ENCODE peak calls at places on chromosomes 3 and 15, in five cellular contexts. One of them, this sample, is unnamed.

GRCh38 chr3:129224984-129225393 is 24.4 kb upstream of the COPG1 start:
- DNase-seq in endothelial cell: peak
- DNase-seq in right atrium auricular region: peak
- DNase-seq in coronary artery: peak
- DNase-seq in PC-3: peak
- DNase-seq in this sample: peak

GRCh38 chr15:101710806-101711205 is 13.5 kb downstream of the TARS3 start:
- DNase-seq in PC-3: no peak
- DNase-seq in coronary artery: no peak
- DNase-seq in right atrium auricular region: no peak
- DNase-seq in endothelial cell: no peak
- DNase-seq in this sample: no peak

GRCh38 chr3:128170866-128171516 is 17.7 kb downstream of the EEFSEC start:
- DNase-seq in right atrium auricular region: peak
- DNase-seq in coronary artery: no peak
- DNase-seq in endothelial cell: peak
- DNase-seq in PC-3: peak
- DNase-seq in this sample: no peak

GRCh38 chr3:125322166-125322565 is 53.0 kb downstream of the ZNF148 start:
- DNase-seq in coronary artery: no peak
- DNase-seq in right atrium auricular region: no peak
- DNase-seq in PC-3: peak
- DNase-seq in endothelial cell: no peak
- DNase-seq in this sample: no peak

GRCh38 chr15:74954515-74954914 is 2.1 kb downstream of the RPP25 start:
- DNase-seq in coronary artery: no peak
- DNase-seq in PC-3: no peak
- DNase-seq in right atrium auricular region: no peak
- DNase-seq in endothelial cell: peak
- DNase-seq in this sample: no peak

GRCh38 chr15:68368731-68369435 is 63.1 kb downstream of the ITGA11 start:
- DNase-seq in endothelial cell: no peak
- DNase-seq in PC-3: no peak
- DNase-seq in right atrium auricular region: no peak
- DNase-seq in coronary artery: no peak
- DNase-seq in this sample: no peak

GRCh38 chr3:70970952-70971351 is 612.6 kb downstream of the FOXP1 start:
- DNase-seq in coronary artery: no peak
- DNase-seq in PC-3: no peak
- DNase-seq in endothelial cell: no peak
- DNase-seq in right atrium auricular region: no peak
- DNase-seq in this sample: no peak

GRCh38 chr3:140552403-140552802 is 125.5 kb upstream of the TRIM42 start:
- DNase-seq in right atrium auricular region: no peak
- DNase-seq in PC-3: no peak
- DNase-seq in coronary artery: peak
- DNase-seq in endothelial cell: no peak
- DNase-seq in this sample: no peak

GRCh38 chr3:101104334-101104733 is 111.1 kb upstream of the ABI3BP start:
- DNase-seq in coronary artery: no peak
- DNase-seq in endothelial cell: no peak
- DNase-seq in PC-3: no peak
- DNase-seq in right atrium auricular region: no peak
- DNase-seq in this sample: no peak

GRCh38 chr3:50213383-50213782 is 8.3 kb downstream of the SLC38A3 start:
- DNase-seq in PC-3: no peak
- DNase-seq in coronary artery: no peak
- DNase-seq in right atrium auricular region: no peak
- DNase-seq in endothelial cell: no peak
- DNase-seq in this sample: no peak

GRCh38 chr15:63231717-63232116 is 42.3 kb downstream of the RAB8B start:
- DNase-seq in right atrium auricular region: no peak
- DNase-seq in coronary artery: no peak
- DNase-seq in endothelial cell: no peak
- DNase-seq in PC-3: no peak
- DNase-seq in this sample: no peak

GRCh38 chr15:33021806-33022389 is 172.6 kb downstream of the FMN1 start:
- DNase-seq in coronary artery: no peak
- DNase-seq in right atrium auricular region: no peak
- DNase-seq in endothelial cell: peak
- DNase-seq in PC-3: peak
- DNase-seq in this sample: no peak

GRCh38 chr15:91268510-91268909 is 168.5 kb downstream of the SV2B start:
- DNase-seq in right atrium auricular region: no peak
- DNase-seq in PC-3: no peak
- DNase-seq in endothelial cell: peak
- DNase-seq in coronary artery: no peak
- DNase-seq in this sample: peak

GRCh38 chr15:50577492-50577891 is 31.0 kb upstream of the USP50 start:
- DNase-seq in endothelial cell: no peak
- DNase-seq in coronary artery: no peak
- DNase-seq in PC-3: no peak
- DNase-seq in right atrium auricular region: no peak
- DNase-seq in this sample: no peak

GRCh38 chr3:108131105-108131794 is 40.4 kb upstream of the CD47 start:
- DNase-seq in coronary artery: no peak
- DNase-seq in PC-3: peak
- DNase-seq in endothelial cell: no peak
- DNase-seq in right atrium auricular region: no peak
- DNase-seq in this sample: no peak

GRCh38 chr15:76328962-76329361 is 7.6 kb upstream of the ISL2 start:
- DNase-seq in endothelial cell: no peak
- DNase-seq in PC-3: peak
- DNase-seq in coronary artery: no peak
- DNase-seq in right atrium auricular region: no peak
- DNase-seq in this sample: no peak

GRCh38 chr15:66775127-66776105 is 73.4 kb downstream of the SMAD6 start:
- DNase-seq in endothelial cell: no peak
- DNase-seq in PC-3: no peak
- DNase-seq in right atrium auricular region: no peak
- DNase-seq in coronary artery: no peak
- DNase-seq in this sample: no peak

GRCh38 chr15:60551147-60551780 is 72.3 kb upstream of the ICE2 start:
- DNase-seq in right atrium auricular region: no peak
- DNase-seq in coronary artery: no peak
- DNase-seq in endothelial cell: no peak
- DNase-seq in PC-3: no peak
- DNase-seq in this sample: no peak

DNA sequence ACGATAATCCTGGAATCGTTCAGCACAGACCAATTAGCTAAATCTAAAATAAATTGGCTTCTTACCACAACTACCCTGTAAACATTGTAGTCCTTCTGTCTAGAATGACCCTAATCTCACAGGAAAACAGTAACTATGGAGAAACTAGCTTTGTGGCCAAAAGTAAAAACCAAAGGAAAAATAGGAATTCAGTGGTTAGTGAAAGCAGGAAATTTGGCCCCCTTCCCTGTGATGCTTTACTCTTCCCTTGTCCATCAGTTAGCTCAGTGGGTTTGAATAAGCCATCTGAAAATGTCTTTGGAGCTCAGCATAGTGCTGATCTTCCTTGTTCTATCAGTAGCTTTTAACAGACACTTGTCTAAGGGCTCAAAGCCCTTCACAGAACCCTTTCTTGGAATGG is 1.6 kb downstream of the NMD3 start:
- DNase-seq in PC-3: peak
- DNase-seq in coronary artery: no peak
- DNase-seq in endothelial cell: no peak
- DNase-seq in right atrium auricular region: no peak
- DNase-seq in this sample: no peak
- TF ChIP-seq CTCF in PC-3: no peak
- TF ChIP-seq CTCF in coronary artery: no peak
- TF ChIP-seq CTCF in endothelial cell: no peak
- TF ChIP-seq CTCF in right atrium auricular region: no peak
- TF ChIP-seq CTCF in this sample: no peak

DNA sequence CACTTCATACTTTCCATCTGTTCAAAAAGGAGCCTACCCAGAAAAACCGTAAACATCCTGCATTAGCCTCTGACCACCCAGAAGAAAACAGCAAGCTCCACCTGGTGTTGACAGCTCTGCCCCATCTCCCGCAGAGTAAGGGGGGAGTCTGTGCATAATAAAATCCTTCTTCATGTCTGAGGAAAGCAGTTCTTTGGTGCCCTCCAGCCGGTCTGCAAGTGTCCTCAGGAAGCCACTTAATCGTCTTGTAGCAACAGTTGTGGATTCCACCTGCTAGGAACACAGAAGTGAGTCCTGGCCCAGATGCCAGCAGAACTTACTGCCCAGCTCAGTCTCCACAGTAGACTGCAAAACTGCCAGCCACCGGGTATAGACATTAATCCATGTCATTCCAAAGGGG is 22.5 kb downstream of the RIOX2 start:
- DNase-seq in right atrium auricular region: no peak
- DNase-seq in endothelial cell: no peak
- DNase-seq in coronary artery: no peak
- DNase-seq in PC-3: no peak
- DNase-seq in this sample: no peak
- TF ChIP-seq CTCF in right atrium auricular region: no peak
- TF ChIP-seq CTCF in endothelial cell: no peak
- TF ChIP-seq CTCF in coronary artery: no peak
- TF ChIP-seq CTCF in PC-3: no peak
- TF ChIP-seq CTCF in this sample: no peak

GRCh38 chr3:138097192-138097829 is 18.1 kb downstream of the DZIP1L start:
- DNase-seq in right atrium auricular region: no peak
- DNase-seq in PC-3: peak
- DNase-seq in endothelial cell: peak
- DNase-seq in coronary artery: no peak
- DNase-seq in this sample: peak
- TF ChIP-seq CTCF in right atrium auricular region: no peak
- TF ChIP-seq CTCF in PC-3: peak
- TF ChIP-seq CTCF in endothelial cell: peak
- TF ChIP-seq CTCF in coronary artery: no peak
- TF ChIP-seq CTCF in this sample: peak

DNA sequence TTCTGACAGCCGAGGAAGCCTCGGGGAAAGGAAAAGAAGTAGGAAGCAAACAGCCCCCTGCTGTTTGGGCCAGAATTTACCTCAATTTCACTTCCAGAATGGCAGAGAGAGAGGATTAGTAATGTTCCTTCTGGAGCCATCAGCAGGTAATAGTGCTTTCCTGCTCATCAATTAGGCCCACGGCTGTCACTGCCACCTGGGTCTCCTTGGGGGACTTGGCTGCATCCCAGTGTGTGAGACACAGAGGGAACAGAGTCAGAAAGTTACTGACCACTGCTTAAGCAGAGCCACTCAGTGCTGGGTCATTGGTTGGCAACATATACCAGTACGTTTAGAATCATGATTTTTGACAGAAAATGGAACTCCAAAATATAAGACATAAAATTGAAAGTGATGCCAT is 397.0 kb downstream of the EPHA3 start:
- DNase-seq in PC-3: no peak
- DNase-seq in endothelial cell: no peak
- DNase-seq in coronary artery: no peak
- DNase-seq in right atrium auricular region: no peak
- DNase-seq in this sample: no peak
- TF ChIP-seq CTCF in PC-3: peak
- TF ChIP-seq CTCF in endothelial cell: no peak
- TF ChIP-seq CTCF in coronary artery: no peak
- TF ChIP-seq CTCF in right atrium auricular region: no peak
- TF ChIP-seq CTCF in this sample: no peak

GRCh38 chr3:143040264-143040879 is 39.0 kb downstream of the U2SURP start:
- DNase-seq in coronary artery: no peak
- DNase-seq in right atrium auricular region: no peak
- DNase-seq in PC-3: peak
- DNase-seq in endothelial cell: no peak
- DNase-seq in this sample: no peak
- TF ChIP-seq CTCF in coronary artery: no peak
- TF ChIP-seq CTCF in right atrium auricular region: peak
- TF ChIP-seq CTCF in PC-3: peak
- TF ChIP-seq CTCF in endothelial cell: peak
- TF ChIP-seq CTCF in this sample: peak

DNA sequence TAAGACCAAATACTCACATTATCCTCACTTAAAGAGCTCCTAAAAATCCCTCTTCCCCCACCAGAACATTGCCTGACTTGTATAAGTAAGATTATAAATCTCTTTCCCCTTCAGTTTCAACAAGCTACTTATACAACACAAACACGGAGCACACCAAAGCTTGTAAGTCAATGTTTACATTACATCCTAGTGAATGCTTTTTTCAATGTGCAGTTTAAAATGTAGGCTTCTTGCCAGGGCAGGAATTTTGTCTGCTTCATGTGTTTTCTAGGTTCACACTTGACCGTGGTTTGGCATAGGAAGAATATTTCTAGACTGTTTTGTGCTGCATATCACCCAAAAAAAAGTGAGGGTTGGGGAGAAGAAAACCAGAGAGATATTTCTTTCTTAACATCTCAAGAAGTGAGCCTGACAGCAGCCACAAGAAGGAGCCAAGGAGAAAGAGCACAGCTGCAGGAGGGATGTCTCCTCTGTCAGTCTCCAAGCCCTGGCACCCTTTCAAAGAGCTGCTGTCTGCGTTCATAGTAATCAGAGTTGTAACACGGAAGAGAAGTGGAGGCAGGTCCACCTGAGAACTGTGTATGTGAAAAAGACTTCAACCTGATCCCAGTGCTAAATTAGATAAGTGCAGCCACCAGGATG is 255.8 kb downstream of the MEIS2 start:
- DNase-seq in PC-3: peak
- DNase-seq in coronary artery: no peak
- DNase-seq in endothelial cell: no peak
- DNase-seq in right atrium auricular region: no peak
- DNase-seq in this sample: no peak
- TF ChIP-seq CTCF in PC-3: no peak
- TF ChIP-seq CTCF in coronary artery: no peak
- TF ChIP-seq CTCF in endothelial cell: no peak
- TF ChIP-seq CTCF in right atrium auricular region: no peak
- TF ChIP-seq CTCF in this sample: no peak

This sample was measured in H9.